ENCODE peak calls at places on chromosomes 2 and 18, in four cellular contexts. Y is left ventricle myocardium inferior, I is NCI-H748 treated with DMSO at 0.1 percent for 48 hours, F is mucosa of gallbladder. E is an unnamed sample.

GRCh38 chr2:189247276-189247675 is 67.7 kb upstream of the COL5A2 start:
- DNase-seq in F (no peak), Y (no peak), I (no peak), E (no peak)

GRCh38 chr2:149038442-149039212 is at the start of gene LYPD6B:
- DNase-seq in Y (no peak), I (peak; percentile 56), F (peak; percentile 71), E (no peak)

GRCh38 chr2:237864940-237865622 is 5.7 kb downstream of the RAMP1 start:
- DNase-seq in Y (no peak), F (no peak), I (no peak), E (no peak)

GRCh38 chr2:224190871-224191270 is 151.8 kb upstream of the SERPINE2 start:
- DNase-seq in Y (no peak), F (no peak), I (no peak), E (no peak)

GRCh38 chr18:40769786-40770185 is 1185.2 kb upstream of the PIK3C3 start:
- DNase-seq in I (no peak), Y (no peak), F (no peak), E (no peak)

GRCh38 chr2:230408244-230408842 is 7.7 kb upstream of the SP100 start:
- DNase-seq in F (no peak), I (no peak), Y (peak; percentile 46), E (no peak)

GRCh38 chr18:24499814-24500601 is 39.6 kb downstream of the HRH4 start:
- DNase-seq in Y (no peak), F (no peak), I (no peak), E (no peak)

GRCh38 chr2:206983156-206983875 is 44.0 kb downstream of the CPO start:
- DNase-seq in I (no peak), F (no peak), Y (no peak), E (no peak)

GRCh38 chr2:11342561-11343343 is 1.7 kb downstream of the ROCK2 start:
- DNase-seq in I (no peak), Y (no peak), F (no peak), E (no peak)

E was measured in NCI-H1048.